ENCODE peak calls at places on chromosomes 1 and 21, in six cellular contexts. One of them, this sample, is unnamed.

GRCh38 chr1:26078286-26079177 is 11.1 kb upstream of the TRIM63 start:
- DNase-seq in cardiac fibroblast: no peak
- DNase-seq in neuronal stem cell: no peak
- DNase-seq in T follicular helper cell: no peak
- DNase-seq in stimulated activated naive B cell treated with anti-CD40 and anti-IgM and Interleukin-4, amounts not matched to agents 10 μg/mL and 1 μg/mL and 100 μg/mL, for 72 hours: no peak
- DNase-seq in body of pancreas: no peak
- DNase-seq in this sample: no peak

GRCh38 chr1:84653130-84653680 is 37.1 kb downstream of the SSX2IP start:
- DNase-seq in stimulated activated naive B cell treated with anti-CD40 and anti-IgM and Interleukin-4, amounts not matched to agents 10 μg/mL and 1 μg/mL and 100 μg/mL, for 72 hours: no peak
- DNase-seq in body of pancreas: no peak
- DNase-seq in T follicular helper cell: no peak
- DNase-seq in cardiac fibroblast: peak; percentile 11
- DNase-seq in neuronal stem cell: no peak
- DNase-seq in this sample: no peak

GRCh38 chr1:86018311-86018923 is 138.2 kb downstream of the COL24A1 start:
- DNase-seq in neuronal stem cell: peak; percentile 26
- DNase-seq in T follicular helper cell: no peak
- DNase-seq in body of pancreas: peak; percentile 16
- DNase-seq in cardiac fibroblast: peak; percentile 45
- DNase-seq in stimulated activated naive B cell treated with anti-CD40 and anti-IgM and Interleukin-4, amounts not matched to agents 10 μg/mL and 1 μg/mL and 100 μg/mL, for 72 hours: no peak
- DNase-seq in this sample: peak; percentile 75

GRCh38 chr1:105678334-105678733 is 1378.1 kb upstream of the PRMT6 start:
- DNase-seq in body of pancreas: no peak
- DNase-seq in T follicular helper cell: no peak
- DNase-seq in stimulated activated naive B cell treated with anti-CD40 and anti-IgM and Interleukin-4, amounts not matched to agents 10 μg/mL and 1 μg/mL and 100 μg/mL, for 72 hours: no peak
- DNase-seq in neuronal stem cell: no peak
- DNase-seq in cardiac fibroblast: no peak
- DNase-seq in this sample: no peak

GRCh38 chr1:159168043-159168442 is 3.4 kb upstream of the CADM3 start:
- DNase-seq in stimulated activated naive B cell treated with anti-CD40 and anti-IgM and Interleukin-4, amounts not matched to agents 10 μg/mL and 1 μg/mL and 100 μg/mL, for 72 hours: no peak
- DNase-seq in cardiac fibroblast: no peak
- DNase-seq in neuronal stem cell: no peak
- DNase-seq in T follicular helper cell: no peak
- DNase-seq in body of pancreas: no peak
- DNase-seq in this sample: no peak

GRCh38 chr1:201740086-201740541 is 88.8 kb upstream of the IPO9 start:
- DNase-seq in stimulated activated naive B cell treated with anti-CD40 and anti-IgM and Interleukin-4, amounts not matched to agents 10 μg/mL and 1 μg/mL and 100 μg/mL, for 72 hours: no peak
- DNase-seq in body of pancreas: no peak
- DNase-seq in neuronal stem cell: no peak
- DNase-seq in T follicular helper cell: no peak
- DNase-seq in cardiac fibroblast: no peak
- DNase-seq in this sample: peak; percentile 50

GRCh38 chr1:51955797-51956527 is 34.5 kb downstream of the RAB3B start:
- DNase-seq in neuronal stem cell: no peak
- DNase-seq in cardiac fibroblast: no peak
- DNase-seq in stimulated activated naive B cell treated with anti-CD40 and anti-IgM and Interleukin-4, amounts not matched to agents 10 μg/mL and 1 μg/mL and 100 μg/mL, for 72 hours: no peak
- DNase-seq in body of pancreas: no peak
- DNase-seq in T follicular helper cell: no peak
- DNase-seq in this sample: no peak

GRCh38 chr1:152047607-152047953 is 10.8 kb upstream of the S100A11 start:
- DNase-seq in body of pancreas: peak; percentile 90
- DNase-seq in T follicular helper cell: no peak
- DNase-seq in neuronal stem cell: no peak
- DNase-seq in stimulated activated naive B cell treated with anti-CD40 and anti-IgM and Interleukin-4, amounts not matched to agents 10 μg/mL and 1 μg/mL and 100 μg/mL, for 72 hours: no peak
- DNase-seq in cardiac fibroblast: no peak
- DNase-seq in this sample: no peak

GRCh38 chr1:162612606-162613400 is 19.5 kb upstream of the DDR2 start:
- DNase-seq in T follicular helper cell: no peak
- DNase-seq in stimulated activated naive B cell treated with anti-CD40 and anti-IgM and Interleukin-4, amounts not matched to agents 10 μg/mL and 1 μg/mL and 100 μg/mL, for 72 hours: no peak
- DNase-seq in neuronal stem cell: no peak
- DNase-seq in cardiac fibroblast: peak; percentile 77
- DNase-seq in body of pancreas: peak; percentile 46
- DNase-seq in this sample: peak; percentile 18

GRCh38 chr1:150259758-150260669 is 2.4 kb downstream of the CA14 start:
- DNase-seq in T follicular helper cell: no peak
- DNase-seq in body of pancreas: peak; percentile 85
- DNase-seq in cardiac fibroblast: peak; percentile 51
- DNase-seq in neuronal stem cell: peak; percentile 73
- DNase-seq in stimulated activated naive B cell treated with anti-CD40 and anti-IgM and Interleukin-4, amounts not matched to agents 10 μg/mL and 1 μg/mL and 100 μg/mL, for 72 hours: no peak
- DNase-seq in this sample: peak; percentile 43

GRCh38 chr1:27646676-27647075 is 11.7 kb upstream of the FGR start:
- DNase-seq in neuronal stem cell: no peak
- DNase-seq in stimulated activated naive B cell treated with anti-CD40 and anti-IgM and Interleukin-4, amounts not matched to agents 10 μg/mL and 1 μg/mL and 100 μg/mL, for 72 hours: no peak
- DNase-seq in T follicular helper cell: no peak
- DNase-seq in cardiac fibroblast: no peak
- DNase-seq in body of pancreas: no peak
- DNase-seq in this sample: no peak

GRCh38 chr1:232950919-232951579 is 638 bp downstream of the NTPCR start:
- DNase-seq in T follicular helper cell: no peak
- DNase-seq in cardiac fibroblast: no peak
- DNase-seq in stimulated activated naive B cell treated with anti-CD40 and anti-IgM and Interleukin-4, amounts not matched to agents 10 μg/mL and 1 μg/mL and 100 μg/mL, for 72 hours: no peak
- DNase-seq in neuronal stem cell: no peak
- DNase-seq in body of pancreas: no peak
- DNase-seq in this sample: no peak

GRCh38 chr21:46641656-46642055 is 6.2 kb downstream of the PRMT2 start:
- DNase-seq in T follicular helper cell: no peak
- DNase-seq in neuronal stem cell: no peak
- DNase-seq in cardiac fibroblast: no peak
- DNase-seq in body of pancreas: no peak
- DNase-seq in stimulated activated naive B cell treated with anti-CD40 and anti-IgM and Interleukin-4, amounts not matched to agents 10 μg/mL and 1 μg/mL and 100 μg/mL, for 72 hours: no peak
- DNase-seq in this sample: no peak

GRCh38 chr21:26007911-26008579 is 162.5 kb downstream of the APP start:
- DNase-seq in T follicular helper cell: no peak
- DNase-seq in body of pancreas: no peak
- DNase-seq in neuronal stem cell: no peak
- DNase-seq in stimulated activated naive B cell treated with anti-CD40 and anti-IgM and Interleukin-4, amounts not matched to agents 10 μg/mL and 1 μg/mL and 100 μg/mL, for 72 hours: no peak
- DNase-seq in cardiac fibroblast: peak; percentile 41
- DNase-seq in this sample: peak; percentile 9

GRCh38 chr1:172662464-172663109 is 3.7 kb downstream of the FASLG start:
- DNase-seq in stimulated activated naive B cell treated with anti-CD40 and anti-IgM and Interleukin-4, amounts not matched to agents 10 μg/mL and 1 μg/mL and 100 μg/mL, for 72 hours: peak; percentile 64
- DNase-seq in cardiac fibroblast: peak; percentile 72
- DNase-seq in body of pancreas: peak; percentile 27
- DNase-seq in neuronal stem cell: no peak
- DNase-seq in T follicular helper cell: peak; percentile 64
- DNase-seq in this sample: no peak

GRCh38 chr1:28449904-28450303 is 55.9 kb upstream of the RCC1 start:
- DNase-seq in stimulated activated naive B cell treated with anti-CD40 and anti-IgM and Interleukin-4, amounts not matched to agents 10 μg/mL and 1 μg/mL and 100 μg/mL, for 72 hours: peak; percentile 15
- DNase-seq in T follicular helper cell: no peak
- DNase-seq in cardiac fibroblast: peak; percentile 64
- DNase-seq in neuronal stem cell: no peak
- DNase-seq in body of pancreas: no peak
- DNase-seq in this sample: no peak

GRCh38 chr1:113662097-113662496 is 97.2 kb downstream of the PHTF1 start:
- DNase-seq in cardiac fibroblast: peak; percentile 14
- DNase-seq in T follicular helper cell: no peak
- DNase-seq in neuronal stem cell: no peak
- DNase-seq in body of pancreas: no peak
- DNase-seq in stimulated activated naive B cell treated with anti-CD40 and anti-IgM and Interleukin-4, amounts not matched to agents 10 μg/mL and 1 μg/mL and 100 μg/mL, for 72 hours: no peak
- DNase-seq in this sample: no peak

GRCh38 chr1:41073971-41074370 is 52.4 kb upstream of the SLFNL1 start:
- DNase-seq in stimulated activated naive B cell treated with anti-CD40 and anti-IgM and Interleukin-4, amounts not matched to agents 10 μg/mL and 1 μg/mL and 100 μg/mL, for 72 hours: no peak
- DNase-seq in T follicular helper cell: no peak
- DNase-seq in cardiac fibroblast: peak; percentile 43
- DNase-seq in neuronal stem cell: no peak
- DNase-seq in body of pancreas: no peak
- DNase-seq in this sample: no peak

GRCh38 chr1:204528241-204528640 is 12.0 kb downstream of the MDM4 start:
- DNase-seq in cardiac fibroblast: no peak
- DNase-seq in T follicular helper cell: no peak
- DNase-seq in body of pancreas: no peak
- DNase-seq in neuronal stem cell: no peak
- DNase-seq in stimulated activated naive B cell treated with anti-CD40 and anti-IgM and Interleukin-4, amounts not matched to agents 10 μg/mL and 1 μg/mL and 100 μg/mL, for 72 hours: no peak
- DNase-seq in this sample: no peak

GRCh38 chr1:3716351-3716750 is 35.9 kb upstream of the CCDC27 start:
- DNase-seq in body of pancreas: no peak
- DNase-seq in T follicular helper cell: no peak
- DNase-seq in neuronal stem cell: no peak
- DNase-seq in cardiac fibroblast: no peak
- DNase-seq in stimulated activated naive B cell treated with anti-CD40 and anti-IgM and Interleukin-4, amounts not matched to agents 10 μg/mL and 1 μg/mL and 100 μg/mL, for 72 hours: no peak
- DNase-seq in this sample: peak; percentile 12

GRCh38 chr1:231841616-231842344 is 215.2 kb downstream of the DISC1 start:
- DNase-seq in neuronal stem cell: no peak
- DNase-seq in body of pancreas: no peak
- DNase-seq in T follicular helper cell: no peak
- DNase-seq in cardiac fibroblast: peak; percentile 64
- DNase-seq in stimulated activated naive B cell treated with anti-CD40 and anti-IgM and Interleukin-4, amounts not matched to agents 10 μg/mL and 1 μg/mL and 100 μg/mL, for 72 hours: no peak
- DNase-seq in this sample: no peak

GRCh38 chr21:44897326-44898010 is 23.2 kb downstream of the ITGB2 start:
- DNase-seq in cardiac fibroblast: no peak
- DNase-seq in body of pancreas: no peak
- DNase-seq in T follicular helper cell: no peak
- DNase-seq in neuronal stem cell: no peak
- DNase-seq in stimulated activated naive B cell treated with anti-CD40 and anti-IgM and Interleukin-4, amounts not matched to agents 10 μg/mL and 1 μg/mL and 100 μg/mL, for 72 hours: no peak
- DNase-seq in this sample: no peak

GRCh38 chr1:207430602-207431001 is 23.5 kb upstream of the CR2 start:
- DNase-seq in stimulated activated naive B cell treated with anti-CD40 and anti-IgM and Interleukin-4, amounts not matched to agents 10 μg/mL and 1 μg/mL and 100 μg/mL, for 72 hours: no peak
- DNase-seq in T follicular helper cell: no peak
- DNase-seq in cardiac fibroblast: no peak
- DNase-seq in neuronal stem cell: no peak
- DNase-seq in body of pancreas: no peak
- DNase-seq in this sample: no peak